ENCODE peak calls at places on chromosomes 16 and 17, in ten cellular contexts. H is AG04450, T is MM.1S, I is kidney, B is OCI-LY7, Q is thyroid gland, L is tibial nerve, Y is A673, N is GM12878, Z is SK-N-SH. R is an unnamed sample.

GRCh38 chr17:78412403-78412802 is 34.0 kb downstream of the PGS1 start:
- DNase-seq in T (no peak), H (no peak), Z (peak), B (no peak), I (peak), Y (no peak), L (no peak), Q (no peak), N (no peak), R (no peak)

GRCh38 chr17:61793565-61793964 is 69.8 kb downstream of the BRIP1 start:
- DNase-seq in I (no peak), T (no peak), Q (no peak), N (no peak), L (no peak), H (no peak), Y (no peak), Z (no peak), B (no peak), R (no peak)

GRCh38 chr17:4645642-4646041 is 4.2 kb upstream of the ALOX15 start:
- DNase-seq in T (no peak), Z (no peak), N (no peak), B (no peak), Y (no peak), Q (no peak), H (no peak), L (no peak), I (no peak), R (no peak)

GRCh38 chr17:76072149-76072858 is at the start of gene SRP68:
- DNase-seq in L (peak), Z (peak), H (peak), Y (peak), T (peak), B (peak), I (peak), Q (peak), N (peak), R (peak)

GRCh38 chr17:68455756-68456528 is 1.4 kb downstream of the WIPI1 start:
- DNase-seq in Q (no peak), N (no peak), L (peak), H (no peak), I (no peak), B (no peak), Z (peak), T (no peak), Y (no peak), R (no peak)

GRCh38 chr16:10981697-10982216 is 37.4 kb downstream of the CLEC16A start:
- DNase-seq in N (no peak), T (peak), Z (peak), Y (peak), H (no peak), L (no peak), Q (no peak), I (no peak), B (peak), R (no peak)

GRCh38 chr16:48462146-48462740 is 77.0 kb upstream of the SIAH1 start:
- DNase-seq in T (no peak), H (no peak), Q (no peak), B (no peak), N (no peak), Y (no peak), L (no peak), Z (no peak), I (no peak), R (no peak)

GRCh38 chr16:79981814-79982213 is 381.3 kb upstream of the MAF start:
- DNase-seq in H (no peak), Q (no peak), Y (no peak), N (no peak), Z (no peak), B (no peak), I (no peak), T (no peak), L (no peak), R (no peak)

GRCh38 chr17:45355087-45355486 is 38.3 kb upstream of the MAP3K14 start:
- DNase-seq in Q (peak), Z (no peak), T (no peak), Y (no peak), L (no peak), B (no peak), N (no peak), H (no peak), I (no peak), R (no peak)

GRCh38 chr16:86354641-86355040 is 155.7 kb upstream of the FOXF1 start:
- DNase-seq in H (no peak), L (no peak), N (no peak), Y (no peak), B (no peak), Q (no peak), I (peak), Z (no peak), T (no peak), R (no peak)

GRCh38 chr17:72472116-72472515 is 351.3 kb downstream of the SOX9 start:
- DNase-seq in Q (no peak), I (no peak), Y (no peak), H (no peak), B (no peak), Z (no peak), N (no peak), L (no peak), T (no peak), R (no peak)

GRCh38 chr17:18184143-18185007 is 747 bp downstream of the ALKBH5 start:
- DNase-seq in T (peak), B (peak), L (peak), H (no peak), N (no peak), Z (no peak), Q (peak), Y (peak), I (peak), R (peak)

GRCh38 chr16:80803341-80804060 is 897 bp downstream of the CDYL2 start:
- DNase-seq in B (peak), L (no peak), T (no peak), I (peak), Z (peak), Q (peak), H (no peak), N (no peak), Y (peak), R (peak)

GRCh38 chr17:1087381-1088241 is 90.7 kb downstream of the TIMM22 start:
- DNase-seq in Y (no peak), N (no peak), I (peak), Q (peak), Z (peak), T (no peak), H (no peak), L (peak), B (peak), R (no peak)

GRCh38 chr17:55585629-55586028 is 74.4 kb upstream of the SMIM36 start:
- DNase-seq in B (no peak), I (no peak), Z (no peak), H (no peak), Y (no peak), N (no peak), T (no peak), Q (no peak), L (no peak), R (no peak)

GRCh38 chr17:31484821-31485220 is 93.3 kb downstream of the RAB11FIP4 start:
- DNase-seq in H (no peak), Y (no peak), I (no peak), L (no peak), N (no peak), Z (no peak), B (no peak), T (no peak), Q (no peak), R (no peak)

GRCh38 chr17:75835315-75835987 is 8.8 kb downstream of the UNC13D start:
- DNase-seq in L (no peak), T (no peak), Y (peak), Z (peak), H (no peak), I (no peak), N (no peak), B (no peak), Q (no peak), R (no peak)

GRCh38 chr17:63780507-63780906 is 6.5 kb downstream of the DDX42 start:
- DNase-seq in B (no peak), H (no peak), T (no peak), Z (no peak), Y (no peak), I (no peak), N (no peak), Q (no peak), L (no peak), R (no peak)

GRCh38 chr16:73232555-73233422 is 184.9 kb upstream of the ZFHX3 start:
- DNase-seq in T (no peak), H (peak), Y (peak), N (no peak), Z (peak), B (no peak), I (no peak), Q (no peak), L (no peak), R (no peak)

GRCh38 chr17:43579570-43580140 is 33.5 kb upstream of the ETV4 start:
- DNase-seq in N (no peak), Q (no peak), T (no peak), Z (no peak), I (no peak), B (no peak), L (no peak), Y (no peak), H (peak), R (no peak)

GRCh38 chr17:36002631-36003030 is 1.3 kb upstream of the CCL15 start:
- DNase-seq in N (peak), I (no peak), Q (no peak), T (no peak), H (no peak), B (no peak), Y (no peak), L (no peak), Z (no peak), R (no peak)

GRCh38 chr17:36001109-36001735 is at the start of gene CCL15:
- DNase-seq in I (no peak), Q (no peak), H (no peak), L (no peak), B (no peak), Z (no peak), N (no peak), Y (no peak), T (no peak), R (no peak)

GRCh38 chr17:36004604-36005003 is 3.3 kb upstream of the CCL15 start:
- DNase-seq in B (no peak), Z (no peak), L (no peak), I (no peak), Q (no peak), H (no peak), Y (no peak), T (peak), N (no peak), R (no peak)

GRCh38 chr17:36000730-36001108 is 634 bp downstream of the CCL15 start:
- DNase-seq in B (no peak), Z (no peak), L (no peak), Y (no peak), Q (no peak), I (no peak), H (no peak), N (no peak), T (no peak), R (no peak)

DNA sequence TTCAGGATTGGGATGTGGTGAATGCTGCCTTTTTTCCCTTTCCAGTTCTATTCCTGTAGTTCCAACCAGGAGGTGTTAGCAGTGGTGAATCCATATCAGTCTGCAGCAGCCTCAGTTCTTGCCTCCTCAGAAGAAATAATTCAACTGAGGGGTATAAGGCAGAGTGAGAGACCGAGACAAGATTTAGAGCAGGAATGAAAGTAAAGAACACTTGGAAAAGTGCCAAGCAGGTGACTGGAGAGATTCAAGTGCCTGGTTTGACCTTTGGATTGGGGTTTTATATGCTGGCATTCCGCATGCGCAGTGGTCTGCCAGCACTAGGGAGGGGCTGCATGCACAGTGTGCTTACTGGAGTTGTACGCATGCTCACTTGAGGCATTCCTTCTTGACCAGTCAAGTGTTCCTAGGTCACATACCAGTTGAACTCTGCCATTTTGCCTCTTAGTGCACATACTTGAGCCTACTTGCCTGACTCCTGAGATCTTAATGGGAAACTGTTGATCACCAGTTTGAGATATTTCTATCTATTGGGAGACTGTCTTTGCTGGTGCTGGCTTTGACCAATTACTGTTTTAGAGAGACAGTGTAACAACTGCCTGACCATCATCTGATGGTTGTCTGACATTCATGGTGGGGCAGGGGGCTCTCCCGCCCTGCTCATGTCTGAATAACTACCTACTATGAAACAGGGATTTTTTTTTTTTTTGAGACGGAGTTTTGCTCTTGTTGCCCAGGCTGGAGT is 680 bp upstream of the CCL15 start:
- DNase-seq in L (no peak), H (no peak), Q (peak), Y (no peak), B (no peak), T (no peak), Z (no peak), I (no peak), N (no peak), R (no peak)
- H3K27ac ChIP-seq in L (no peak), H (no peak), Q (no peak), Y (no peak), B (no peak), T (no peak), Z (no peak), I (peak), N (no peak), R (no peak)

GRCh38 chr16:28904363-28904762 is 20.7 kb downstream of the RABEP2 start:
- DNase-seq in L (no peak), N (no peak), I (peak), Y (no peak), Z (no peak), Q (no peak), T (no peak), B (no peak), H (no peak), R (no peak)

GRCh38 chr16:28903344-28904042 is 21.5 kb downstream of the RABEP2 start:
- DNase-seq in Z (no peak), L (no peak), H (no peak), B (no peak), T (no peak), Q (no peak), Y (no peak), I (no peak), N (no peak), R (no peak)

GRCh38 chr16:28905800-28906372 is 19.2 kb downstream of the RABEP2 start:
- DNase-seq in Z (no peak), Q (no peak), N (no peak), B (no peak), L (no peak), T (no peak), I (no peak), Y (no peak), H (no peak), R (no peak)

GRCh38 chr16:28905229-28905754 is 19.7 kb downstream of the RABEP2 start:
- DNase-seq in Q (no peak), T (no peak), I (no peak), Y (no peak), B (no peak), N (no peak), L (no peak), H (no peak), Z (no peak), R (no peak)

GRCh38 chr16:28904828-28905227 is 20.2 kb downstream of the RABEP2 start:
- DNase-seq in Z (no peak), Q (no peak), T (no peak), B (no peak), L (no peak), N (no peak), I (no peak), Y (no peak), H (no peak), R (no peak)
- TF ChIP-seq CTCF in Z (no peak), Q (no peak), T (no peak), B (no peak), L (no peak), N (no peak), I (no peak), Y (no peak), H (no peak), R (no peak)

DNA sequence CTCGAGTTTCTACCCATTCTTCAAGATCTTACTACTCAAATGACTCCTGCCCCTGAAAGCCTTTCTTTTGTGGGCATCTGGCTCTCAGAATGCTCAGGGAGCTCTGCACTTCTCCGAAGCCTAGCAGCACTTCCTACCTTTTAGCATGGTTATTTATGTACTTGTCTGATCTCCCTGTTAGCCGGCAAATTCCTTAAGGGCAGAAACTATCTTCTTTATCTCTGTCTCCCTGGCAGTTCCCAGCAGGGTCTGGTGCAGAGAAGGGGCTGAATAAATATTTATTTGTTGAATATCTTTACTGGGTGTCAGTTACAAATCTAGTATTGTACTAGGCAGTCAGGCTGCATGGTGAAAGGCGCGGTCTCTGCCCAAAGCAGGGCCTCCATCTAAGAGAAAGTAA is 30.7 kb downstream of the TMEM132E start:
- DNase-seq in I (no peak), N (no peak), H (no peak), T (no peak), L (no peak), Q (no peak), Y (no peak), B (no peak), Z (no peak), R (no peak)
- H3K27ac ChIP-seq in I (no peak), N (no peak), H (no peak), T (no peak), L (no peak), Q (no peak), Y (no peak), B (no peak), Z (no peak), R (no peak)

DNA sequence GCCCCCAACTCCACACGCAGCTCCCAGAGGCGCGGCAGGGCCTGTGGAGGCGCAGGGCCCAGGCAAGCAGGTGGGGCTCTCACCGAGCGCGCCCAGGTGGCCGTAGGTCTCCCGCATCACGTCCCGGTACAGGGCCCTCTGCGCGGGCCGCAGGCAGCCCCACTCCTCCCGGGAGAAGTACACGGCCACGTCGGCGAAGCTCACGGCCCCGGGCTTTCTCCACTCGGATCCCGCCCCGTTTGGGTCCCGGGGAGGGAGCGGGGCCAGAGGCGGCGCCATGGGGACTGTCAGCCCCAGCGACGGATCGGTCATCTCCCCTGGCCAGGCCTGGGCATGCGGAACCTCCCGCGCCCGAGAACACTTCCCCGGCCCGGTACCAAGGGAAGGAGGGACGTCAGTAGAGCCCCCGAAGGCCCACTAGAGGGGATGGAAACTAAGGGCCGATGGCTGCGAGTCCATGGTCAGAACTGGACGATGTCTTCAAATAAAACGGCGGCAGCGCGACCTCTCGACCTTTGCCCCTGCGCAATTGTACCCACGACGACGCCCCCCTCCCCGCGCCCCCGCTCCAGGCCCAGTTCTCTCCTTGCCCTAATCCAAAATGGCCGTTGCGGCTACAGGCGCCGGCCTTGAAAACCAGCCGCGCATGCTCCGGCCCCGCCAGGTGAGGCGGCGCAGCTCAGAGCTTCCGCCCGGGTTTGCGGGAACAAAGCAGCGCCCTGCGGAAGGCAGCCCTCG is at the start of gene ZNF747:
- DNase-seq in T (peak), N (peak), H (no peak), Y (peak), I (peak), B (peak), Q (peak), Z (peak), L (peak), R (peak)
- TF ChIP-seq CTCF in T (peak), N (peak), H (no peak), Y (no peak), I (no peak), B (no peak), Q (no peak), Z (peak), L (no peak), R (no peak)

DNA sequence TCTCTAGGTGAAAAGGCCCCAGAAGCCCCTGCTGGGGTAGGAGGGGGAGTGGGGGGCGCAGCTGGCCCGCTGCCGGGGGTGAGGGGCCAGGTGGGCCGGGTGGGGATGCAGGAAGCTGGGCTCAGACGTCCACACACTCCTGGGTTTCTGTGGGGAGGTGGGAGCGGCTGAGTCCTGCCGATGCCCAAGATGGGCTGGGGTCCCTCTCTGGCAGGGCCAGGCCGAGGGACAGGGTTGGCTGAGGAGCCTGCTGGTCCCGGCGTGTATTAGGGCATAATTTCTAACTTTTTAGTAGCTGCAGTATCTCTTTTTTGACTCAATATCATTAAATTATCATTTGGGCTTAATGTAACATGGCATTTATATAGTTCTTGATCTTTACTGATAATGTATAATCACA is 121.4 kb upstream of the CORO6 start:
- DNase-seq in H (no peak), B (no peak), L (no peak), Q (no peak), N (no peak), Z (peak), Y (no peak), I (no peak), T (no peak), R (no peak)
- H3K27ac ChIP-seq in H (peak), B (no peak), L (peak), Q (no peak), N (no peak), Z (peak), Y (peak), I (no peak), T (no peak), R (no peak)

DNA sequence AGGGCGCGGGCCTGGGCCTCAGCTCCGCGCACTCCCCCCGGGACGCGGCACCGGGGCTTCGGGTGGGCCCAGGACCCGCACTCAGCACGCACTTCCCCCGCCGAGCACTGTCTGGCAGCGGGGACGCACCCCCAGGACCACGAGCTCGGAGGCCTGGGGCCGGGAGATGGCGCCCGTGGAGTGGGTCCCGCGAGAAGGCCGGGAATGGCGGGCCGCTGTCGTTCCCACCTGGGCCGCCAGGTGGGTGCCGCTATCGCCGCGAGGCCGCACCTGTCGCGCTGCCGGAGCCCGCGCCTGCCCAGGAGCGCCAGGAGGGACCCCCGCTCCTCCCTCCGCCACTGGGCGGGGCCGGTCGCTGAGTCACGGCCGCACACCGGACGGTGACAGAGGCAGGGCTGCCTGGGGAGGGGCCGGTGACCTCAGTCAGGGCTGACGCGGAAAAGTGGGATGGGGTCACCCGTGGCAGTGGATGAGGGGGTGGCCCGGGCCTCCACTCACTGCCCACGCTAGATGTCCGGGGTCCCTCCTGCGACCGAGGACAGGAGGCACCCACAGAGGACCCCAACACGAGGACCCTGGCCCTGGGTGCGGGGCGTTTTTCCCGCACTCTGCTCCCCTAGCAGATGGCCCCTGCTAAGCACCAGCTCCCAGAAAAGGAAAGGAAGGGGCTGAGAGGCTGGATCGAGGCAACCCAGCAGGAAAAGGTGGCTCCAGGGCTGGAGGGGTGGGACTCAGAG is 6.9 kb upstream of the ACTG1 start:
- DNase-seq in Q (peak), B (peak), N (no peak), I (peak), L (no peak), Z (no peak), Y (no peak), H (no peak), T (peak), R (peak)
- TF ChIP-seq CTCF in Q (peak), B (peak), N (peak), I (peak), L (peak), Z (no peak), Y (peak), H (peak), T (peak), R (peak)

R was measured in CD4-positive, alpha-beta T cell.